ENCODE peak calls at places on chromosomes 6 and 20, in eight cellular contexts. D, Q, V, P, L, K, M and X are unnamed samples.

GRCh38 chr6:30857537-30857936 is 26.8 kb upstream of the DDR1 start:
- DNase-seq in D (no peak), Q (no peak), V (no peak), P (no peak), L (peak), K (no peak), M (no peak), X (no peak)

GRCh38 chr6:11486486-11486885 is 51.1 kb upstream of the TMEM170B start:
- DNase-seq in D (no peak), Q (no peak), V (no peak), P (no peak), L (no peak), K (no peak), M (no peak), X (no peak)

GRCh38 chr6:12886961-12887775 is 170.6 kb downstream of the PHACTR1 start:
- DNase-seq in D (peak), Q (no peak), V (peak), P (peak), L (no peak), K (no peak), M (peak), X (peak)

GRCh38 chr6:88561034-88561973 is 395.2 kb upstream of the CNR1 start:
- DNase-seq in D (no peak), Q (no peak), V (no peak), P (no peak), L (peak), K (no peak), M (no peak), X (no peak)

GRCh38 chr6:31881136-31881859 is 2.5 kb upstream of the SLC44A4 start:
- DNase-seq in D (no peak), Q (no peak), V (no peak), P (no peak), L (no peak), K (no peak), M (no peak), X (no peak)

GRCh38 chr6:36028088-36028886 is 679 bp downstream of the MAPK14 start:
- DNase-seq in D (peak), Q (peak), V (no peak), P (peak), L (peak), K (no peak), M (no peak), X (no peak)

GRCh38 chr6:51594981-51595380 is 492.4 kb downstream of the PKHD1 start:
- DNase-seq in D (no peak), Q (no peak), V (no peak), P (no peak), L (no peak), K (no peak), M (no peak), X (no peak)

GRCh38 chr6:107662333-107662732 is 161.8 kb downstream of the SCML4 start:
- DNase-seq in D (no peak), Q (no peak), V (no peak), P (no peak), L (no peak), K (no peak), M (no peak), X (no peak)

GRCh38 chr20:18712877-18713276 is 100.7 kb upstream of the SCP2D1 start:
- DNase-seq in D (no peak), Q (no peak), V (peak), P (peak), L (no peak), K (no peak), M (no peak), X (no peak)

GRCh38 chr6:105181981-105182515 is 2.2 kb upstream of the POPDC3 start:
- DNase-seq in D (no peak), Q (no peak), V (no peak), P (no peak), L (no peak), K (no peak), M (no peak), X (no peak)

DNA sequence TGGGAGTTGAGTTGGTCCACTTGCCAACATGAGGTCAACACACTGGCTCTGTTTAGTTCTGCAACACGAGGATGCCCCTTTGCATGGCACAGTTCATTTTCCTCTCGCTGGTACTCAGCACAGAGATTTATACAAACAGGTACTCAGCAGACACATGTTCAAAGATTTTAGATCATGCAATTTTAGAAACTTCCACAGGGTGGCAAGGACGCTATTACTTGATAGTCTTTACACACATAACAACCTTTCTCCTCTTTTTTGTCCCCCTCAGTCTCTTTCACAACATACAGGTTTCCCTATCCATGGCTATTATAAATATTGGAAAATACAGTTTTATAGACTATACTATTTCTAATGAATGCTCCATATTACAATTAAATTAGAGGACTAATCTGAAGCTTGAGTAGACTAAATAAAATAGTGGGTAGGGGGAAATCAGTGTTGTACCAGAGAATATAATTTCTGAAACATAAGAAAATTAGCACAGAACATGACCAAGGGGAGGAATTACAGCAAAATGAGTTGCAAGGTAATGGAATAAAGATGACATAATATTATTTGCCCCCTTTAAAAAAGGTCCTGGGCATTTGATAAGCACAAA is 331.8 kb upstream of the BTBD3 start:
- DNase-seq in D (peak), Q (no peak), V (peak), P (peak), L (no peak), K (no peak), M (peak), X (no peak)
- TF ChIP-seq CTCF in D (peak), Q (peak), V (peak), P (peak), L (no peak), K (peak), M (peak), X (peak)

DNA sequence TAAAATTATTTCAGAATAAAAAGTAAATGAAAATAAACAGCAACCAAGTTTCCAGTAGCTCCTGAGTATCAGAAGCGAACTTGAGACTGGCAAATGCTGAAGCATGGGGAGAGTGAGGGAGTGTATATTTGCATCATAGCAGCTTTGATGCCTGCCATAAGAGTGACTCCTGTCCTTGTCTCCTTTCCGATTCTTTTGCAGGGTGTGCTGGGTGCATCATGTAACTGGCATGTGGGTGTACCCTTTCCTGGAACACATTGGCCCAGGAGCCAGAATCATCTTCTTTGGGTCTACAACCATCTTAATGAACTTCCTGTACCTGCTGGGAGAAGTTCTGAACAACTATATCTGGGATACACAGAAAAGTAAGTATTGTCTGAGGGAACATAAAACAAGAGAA is 117.4 kb downstream of the ADAT2 start:
- DNase-seq in D (no peak), Q (no peak), V (no peak), P (no peak), L (no peak), K (no peak), M (peak), X (no peak)
- H3K4me3 ChIP-seq in D (no peak), Q (no peak), V (no peak), P (no peak), L (no peak), K (no peak), M (no peak), X (no peak)

GRCh38 chr20:63218701-63219446 is 2.9 kb upstream of the YTHDF1 start:
- DNase-seq in D (no peak), Q (no peak), V (no peak), P (no peak), L (no peak), K (no peak), M (no peak), X (no peak)
- TF ChIP-seq CTCF in D (no peak), Q (no peak), V (no peak), P (no peak), L (no peak), K (no peak), M (no peak), X (no peak)

GRCh38 chr20:1803216-1804128 is 91.7 kb upstream of the SIRPA start:
- DNase-seq in D (peak), Q (no peak), V (peak), P (peak), L (peak), K (no peak), M (peak), X (no peak)
- H3K4me3 ChIP-seq in D (peak), Q (peak), V (peak), P (peak), L (peak), K (no peak), M (peak), X (peak)

GRCh38 chr20:63580796-63581461 is 6.9 kb upstream of the HELZ2 start:
- DNase-seq in D (peak), Q (no peak), V (peak), P (peak), L (peak), K (peak), M (peak), X (peak)
- TF ChIP-seq CTCF in D (peak), Q (no peak), V (peak), P (peak), L (peak), K (peak), M (peak), X (peak)

GRCh38 chr6:71289802-71290175 is 1.2 kb downstream of the OGFRL1 start:
- DNase-seq in D (no peak), Q (no peak), V (no peak), P (no peak), L (no peak), K (no peak), M (no peak), X (no peak)

GRCh38 chr6:71289039-71289801 is 609 bp downstream of the OGFRL1 start:
- DNase-seq in D (peak), Q (peak), V (peak), P (peak), L (peak), K (no peak), M (peak), X (no peak)

GRCh38 chr6:71288228-71289038 is at the start of gene OGFRL1:
- DNase-seq in D (peak), Q (peak), V (peak), P (peak), L (peak), K (peak), M (peak), X (no peak)

GRCh38 chr6:71291991-71292390 is 3.4 kb downstream of the OGFRL1 start:
- DNase-seq in D (peak), Q (no peak), V (no peak), P (no peak), L (no peak), K (no peak), M (peak), X (no peak)

GRCh38 chr6:71290611-71291010 is 2.0 kb downstream of the OGFRL1 start:
- DNase-seq in D (no peak), Q (no peak), V (no peak), P (no peak), L (no peak), K (no peak), M (no peak), X (no peak)
- H3K4me3 ChIP-seq in D (no peak), Q (peak), V (no peak), P (no peak), L (no peak), K (peak), M (no peak), X (peak)

GRCh38 chr20:53157443-53158408 is 185.6 kb downstream of the TSHZ2 start:
- DNase-seq in D (peak), Q (peak), V (peak), P (peak), L (peak), K (peak), M (peak), X (no peak)
- TF ChIP-seq CTCF in D (peak), Q (peak), V (peak), P (peak), L (peak), K (peak), M (peak), X (peak)

GRCh38 chr6:27092316-27092692 is 155.2 kb upstream of the PRSS16 start:
- DNase-seq in D (no peak), Q (no peak), V (no peak), P (no peak), L (no peak), K (no peak), M (no peak), X (no peak)
- H3K4me3 ChIP-seq in D (peak), Q (no peak), V (peak), P (peak), L (peak), K (peak), M (peak), X (peak)

DNA sequence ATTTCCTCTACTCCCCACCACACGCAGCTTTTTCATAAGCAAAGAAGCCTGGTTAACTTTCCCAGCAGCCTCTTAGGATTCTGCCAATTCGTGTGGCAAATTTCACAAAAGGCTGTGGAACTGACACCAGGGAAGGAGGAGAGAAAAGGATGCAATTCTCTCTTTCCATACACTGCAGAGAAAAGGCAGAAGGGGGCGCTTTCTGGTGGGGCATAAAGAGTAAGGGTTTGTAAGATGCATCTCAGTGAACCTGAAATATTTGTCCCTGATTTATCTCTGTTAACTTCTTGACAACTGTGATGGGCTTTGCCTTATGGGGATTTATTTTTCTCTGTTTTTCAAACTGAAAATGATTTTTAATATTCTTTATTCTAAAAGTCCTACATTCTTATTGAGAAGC is 45.5 kb upstream of the GLP1R start:
- DNase-seq in D (peak), Q (no peak), V (peak), P (peak), L (peak), K (no peak), M (no peak), X (no peak)
- TF ChIP-seq CTCF in D (peak), Q (no peak), V (peak), P (peak), L (peak), K (no peak), M (peak), X (peak)